ENCODE peak calls at places on chromosomes 11 and 22, in six cellular contexts. One of them, this sample, is unnamed.

GRCh38 chr22:40708177-40708576 is 28.9 kb downstream of the MCHR1 start:
- DNase-seq in left ventricle myocardium inferior: no peak
- DNase-seq in amniotic stem cell: no peak
- DNase-seq in Caco-2: no peak
- DNase-seq in IMR-90: no peak
- DNase-seq in EL: no peak
- DNase-seq in this sample: no peak

GRCh38 chr11:93038521-93038920 is 69.1 kb downstream of the MTNR1B start:
- DNase-seq in IMR-90: peak
- DNase-seq in left ventricle myocardium inferior: no peak
- DNase-seq in amniotic stem cell: no peak
- DNase-seq in EL: no peak
- DNase-seq in Caco-2: no peak
- DNase-seq in this sample: no peak

GRCh38 chr11:113446938-113447337 is 28.3 kb downstream of the DRD2 start:
- DNase-seq in IMR-90: no peak
- DNase-seq in left ventricle myocardium inferior: no peak
- DNase-seq in EL: peak
- DNase-seq in Caco-2: peak
- DNase-seq in amniotic stem cell: no peak
- DNase-seq in this sample: no peak

GRCh38 chr11:10669258-10670033 is 24.1 kb downstream of the IRAG1 start:
- DNase-seq in Caco-2: no peak
- DNase-seq in IMR-90: peak
- DNase-seq in left ventricle myocardium inferior: no peak
- DNase-seq in EL: peak
- DNase-seq in amniotic stem cell: no peak
- DNase-seq in this sample: no peak

GRCh38 chr11:69636870-69637600 is 3.9 kb upstream of the CCND1 start:
- DNase-seq in amniotic stem cell: no peak
- DNase-seq in left ventricle myocardium inferior: no peak
- DNase-seq in IMR-90: no peak
- DNase-seq in Caco-2: no peak
- DNase-seq in EL: no peak
- DNase-seq in this sample: peak

GRCh38 chr11:88428959-88429358 is 91.4 kb upstream of the CTSC start:
- DNase-seq in EL: no peak
- DNase-seq in Caco-2: no peak
- DNase-seq in IMR-90: no peak
- DNase-seq in amniotic stem cell: no peak
- DNase-seq in left ventricle myocardium inferior: no peak
- DNase-seq in this sample: no peak

GRCh38 chr11:23404225-23405160 is 544.2 kb upstream of the CCDC179 start:
- DNase-seq in EL: no peak
- DNase-seq in amniotic stem cell: no peak
- DNase-seq in Caco-2: no peak
- DNase-seq in left ventricle myocardium inferior: peak
- DNase-seq in IMR-90: no peak
- DNase-seq in this sample: peak

GRCh38 chr22:38406617-38407016 is 48.4 kb downstream of the KCNJ4 start:
- DNase-seq in left ventricle myocardium inferior: no peak
- DNase-seq in amniotic stem cell: no peak
- DNase-seq in IMR-90: peak
- DNase-seq in EL: no peak
- DNase-seq in Caco-2: no peak
- DNase-seq in this sample: no peak

GRCh38 chr22:38755155-38755910 is 465 bp downstream of the SUN2 start:
- DNase-seq in EL: peak
- DNase-seq in left ventricle myocardium inferior: peak
- DNase-seq in IMR-90: peak
- DNase-seq in amniotic stem cell: peak
- DNase-seq in Caco-2: peak
- DNase-seq in this sample: peak

GRCh38 chr11:18361154-18361553 is 33.2 kb upstream of the LDHA start:
- DNase-seq in left ventricle myocardium inferior: no peak
- DNase-seq in IMR-90: no peak
- DNase-seq in Caco-2: no peak
- DNase-seq in EL: peak
- DNase-seq in amniotic stem cell: no peak
- DNase-seq in this sample: no peak

GRCh38 chr11:3011891-3012885 is 20.1 kb upstream of the NAP1L4 start:
- DNase-seq in EL: no peak
- DNase-seq in amniotic stem cell: no peak
- DNase-seq in IMR-90: no peak
- DNase-seq in Caco-2: no peak
- DNase-seq in left ventricle myocardium inferior: no peak
- DNase-seq in this sample: peak

GRCh38 chr11:8531312-8531711 is 62.7 kb downstream of the STK33 start:
- DNase-seq in EL: no peak
- DNase-seq in Caco-2: no peak
- DNase-seq in IMR-90: no peak
- DNase-seq in left ventricle myocardium inferior: peak
- DNase-seq in amniotic stem cell: no peak
- DNase-seq in this sample: peak

GRCh38 chr11:131169057-131169456 is 201.4 kb upstream of the NTM start:
- DNase-seq in left ventricle myocardium inferior: no peak
- DNase-seq in amniotic stem cell: no peak
- DNase-seq in IMR-90: no peak
- DNase-seq in EL: no peak
- DNase-seq in Caco-2: no peak
- DNase-seq in this sample: no peak

GRCh38 chr11:1566381-1567051 is 5.6 kb downstream of the DUSP8 start:
- DNase-seq in left ventricle myocardium inferior: no peak
- DNase-seq in Caco-2: no peak
- DNase-seq in IMR-90: no peak
- DNase-seq in amniotic stem cell: no peak
- DNase-seq in EL: no peak
- DNase-seq in this sample: peak

GRCh38 chr11:73464347-73464746 is 88.1 kb downstream of the RELT start:
- DNase-seq in Caco-2: no peak
- DNase-seq in left ventricle myocardium inferior: no peak
- DNase-seq in EL: no peak
- DNase-seq in amniotic stem cell: no peak
- DNase-seq in IMR-90: peak
- DNase-seq in this sample: no peak

GRCh38 chr22:38462960-38463784 is 4.7 kb upstream of the KDELR3 start:
- DNase-seq in EL: no peak
- DNase-seq in Caco-2: no peak
- DNase-seq in IMR-90: no peak
- DNase-seq in amniotic stem cell: no peak
- DNase-seq in left ventricle myocardium inferior: peak
- DNase-seq in this sample: peak

GRCh38 chr11:76560219-76560618 is 110.3 kb downstream of the LRRC32 start:
- DNase-seq in Caco-2: no peak
- DNase-seq in EL: peak
- DNase-seq in IMR-90: no peak
- DNase-seq in amniotic stem cell: no peak
- DNase-seq in left ventricle myocardium inferior: no peak
- DNase-seq in this sample: no peak

GRCh38 chr11:75422248-75423231 is 10.5 kb downstream of the KLHL35 start:
- DNase-seq in left ventricle myocardium inferior: no peak
- DNase-seq in amniotic stem cell: no peak
- DNase-seq in Caco-2: peak
- DNase-seq in IMR-90: peak
- DNase-seq in EL: no peak
- DNase-seq in this sample: no peak

GRCh38 chr11:7484645-7485044 is 661 bp upstream of the OLFML1 start:
- DNase-seq in IMR-90: no peak
- DNase-seq in EL: peak
- DNase-seq in left ventricle myocardium inferior: no peak
- DNase-seq in amniotic stem cell: no peak
- DNase-seq in Caco-2: peak
- DNase-seq in this sample: no peak

GRCh38 chr22:50300620-50301257 is 6.7 kb downstream of the PLXNB2 start:
- DNase-seq in left ventricle myocardium inferior: no peak
- DNase-seq in amniotic stem cell: no peak
- DNase-seq in EL: no peak
- DNase-seq in IMR-90: no peak
- DNase-seq in Caco-2: no peak
- DNase-seq in this sample: no peak

GRCh38 chr22:33882991-33883390 is 37.3 kb downstream of the LARGE1 start:
- DNase-seq in Caco-2: no peak
- DNase-seq in IMR-90: no peak
- DNase-seq in left ventricle myocardium inferior: no peak
- DNase-seq in EL: no peak
- DNase-seq in amniotic stem cell: no peak
- DNase-seq in this sample: no peak

GRCh38 chr11:117171648-117172051 is 6.9 kb upstream of the SIDT2 start:
- DNase-seq in IMR-90: peak
- DNase-seq in Caco-2: no peak
- DNase-seq in left ventricle myocardium inferior: no peak
- DNase-seq in amniotic stem cell: no peak
- DNase-seq in EL: no peak
- DNase-seq in this sample: no peak

GRCh38 chr22:20131856-20132685 is 467 bp downstream of the ZDHHC8 start:
- DNase-seq in Caco-2: no peak
- DNase-seq in IMR-90: no peak
- DNase-seq in EL: no peak
- DNase-seq in amniotic stem cell: no peak
- DNase-seq in left ventricle myocardium inferior: peak
- DNase-seq in this sample: peak

GRCh38 chr11:15212876-15213275 is 98.2 kb downstream of the INSC start:
- DNase-seq in left ventricle myocardium inferior: no peak
- DNase-seq in Caco-2: no peak
- DNase-seq in EL: no peak
- DNase-seq in IMR-90: no peak
- DNase-seq in amniotic stem cell: no peak
- DNase-seq in this sample: no peak

GRCh38 chr11:83119216-83119615 is 37.7 kb upstream of the PCF11 start:
- DNase-seq in Caco-2: no peak
- DNase-seq in IMR-90: peak
- DNase-seq in amniotic stem cell: no peak
- DNase-seq in left ventricle myocardium inferior: no peak
- DNase-seq in EL: no peak
- DNase-seq in this sample: no peak

GRCh38 chr22:46934746-46935491 is 172.5 kb downstream of the TBC1D22A start:
- DNase-seq in Caco-2: peak
- DNase-seq in amniotic stem cell: peak
- DNase-seq in IMR-90: peak
- DNase-seq in EL: peak
- DNase-seq in left ventricle myocardium inferior: no peak
- DNase-seq in this sample: no peak

GRCh38 chr11:66076561-66076960 is 6.5 kb downstream of the PACS1 start:
- DNase-seq in Caco-2: no peak
- DNase-seq in EL: peak
- DNase-seq in IMR-90: no peak
- DNase-seq in amniotic stem cell: no peak
- DNase-seq in left ventricle myocardium inferior: no peak
- DNase-seq in this sample: no peak